ENCODE peak calls at places on chromosomes 6 and 20, in five cellular contexts. W is choroid plexus epithelial cell; T is right atrium auricular region; C is G401; J is activated CD4-positive, alpha-beta T cell treated with anti-CD3 and anti-CD28 coated beads, Interleukin-2, amount 10 ng/mL, durations not matched to agents 7 days and 5 days. O is an unnamed sample.

GRCh38 chr6:68094070-68094469 is 541.0 kb upstream of the ADGRB3 start:
- DNase-seq in J (no peak), W (no peak), C (no peak), T (no peak), O (no peak)

GRCh38 chr6:15793288-15793687 is 130.5 kb upstream of the DTNBP1 start:
- DNase-seq in J (no peak), T (no peak), C (no peak), W (peak; percentile 74), O (no peak)

GRCh38 chr6:158503846-158504245 is 56.0 kb upstream of the TMEM181 start:
- DNase-seq in T (no peak), C (no peak), J (no peak), W (no peak), O (no peak)

GRCh38 chr20:14414560-14414959 is 77.1 kb upstream of the FLRT3 start:
- DNase-seq in J (no peak), T (no peak), C (no peak), W (no peak), O (no peak)

GRCh38 chr6:11328613-11329247 is 96.3 kb upstream of the NEDD9 start:
- DNase-seq in C (no peak), W (peak; percentile 46), J (no peak), T (no peak), O (no peak)

GRCh38 chr20:38304845-38305447 is 990 bp downstream of the BPI start:
- DNase-seq in W (peak; percentile 71), T (no peak), J (peak; percentile 17), C (no peak), O (no peak)

GRCh38 chr20:38970302-38970701 is 8.2 kb downstream of the DHX35 start:
- DNase-seq in T (no peak), W (peak; percentile 70), J (no peak), C (no peak), O (no peak)

GRCh38 chr6:81808834-81809598 is 56.5 kb upstream of the TENT5A start:
- DNase-seq in T (no peak), J (no peak), W (peak; percentile 24), C (peak; percentile 16), O (no peak)

GRCh38 chr20:45890077-45890996 is 671 bp downstream of the NEURL2 start:
- DNase-seq in W (peak; percentile 91), T (peak; percentile 91), J (peak; percentile 40), C (peak; percentile 89), O (no peak)

GRCh38 chr20:46304361-46304760 is 3.9 kb downstream of the CDH22 start:
- DNase-seq in C (no peak), T (no peak), J (no peak), W (no peak), O (no peak)

GRCh38 chr6:93424303-93425064 is 5.1 kb upstream of the EPHA7 start:
- DNase-seq in C (no peak), W (peak; percentile 47), T (no peak), J (no peak), O (no peak)

GRCh38 chr6:36807750-36808149 is 31.5 kb downstream of the CPNE5 start:
- DNase-seq in W (no peak), J (no peak), T (no peak), C (no peak), O (no peak)

GRCh38 chr6:155880905-155881304 is 425.3 kb upstream of the NOX3 start:
- DNase-seq in W (peak; percentile 5), J (no peak), T (no peak), C (no peak), O (no peak)

GRCh38 chr20:49585585-49586245 is 17.8 kb upstream of the PTGIS start:
- DNase-seq in T (no peak), W (no peak), J (no peak), C (no peak), O (no peak)

GRCh38 chr6:6783736-6784135 is 195.2 kb downstream of the LY86 start:
- DNase-seq in T (no peak), J (no peak), C (no peak), W (no peak), O (no peak)

GRCh38 chr6:32153252-32153834 is 598 bp upstream of the PPT2 start:
- DNase-seq in W (peak; percentile 48), T (no peak), J (no peak), C (no peak), O (peak; percentile 89)

GRCh38 chr6:11460001-11460668 is 77.4 kb upstream of the TMEM170B start:
- DNase-seq in C (no peak), W (peak; percentile 44), T (no peak), J (no peak), O (no peak)

GRCh38 chr20:25858495-25859425 is 162.1 kb upstream of the ZNF337 start:
- DNase-seq in J (no peak), W (no peak), C (peak; percentile 64), T (no peak), O (no peak)

GRCh38 chr6:7671581-7671980 is 54.3 kb upstream of the BMP6 start:
- DNase-seq in W (peak; percentile 28), J (no peak), C (no peak), T (no peak), O (no peak)

GRCh38 chr20:17228624-17229061 is 1.8 kb downstream of the PCSK2 start:
- DNase-seq in T (no peak), C (peak; percentile 45), W (no peak), J (no peak), O (no peak)

GRCh38 chr6:5466459-5466858 is 205.1 kb downstream of the FARS2 start:
- DNase-seq in W (peak; percentile 71), T (no peak), J (no peak), C (no peak), O (no peak)

GRCh38 chr6:3336859-3337515 is 78.2 kb downstream of the PSMG4 start:
- DNase-seq in C (no peak), J (no peak), W (no peak), T (no peak), O (no peak)

GRCh38 chr6:341914-342831 is 49.4 kb upstream of the IRF4 start:
- DNase-seq in T (no peak), C (no peak), W (no peak), J (no peak), O (no peak)

O was measured in Caki2.